ENCODE peak calls at places on chromosomes 13 and 19, in four cellular contexts. One of them, this sample, is unnamed.
A peak's percentile ranks its signal among the peaks of the same experiment; 100 is the strongest.

GRCh38 chr13:101018720-101019119 is 344.1 kb upstream of the TMTC4 start:
- DNase-seq in neuronal stem cell: no peak
- DNase-seq in H1: no peak
- DNase-seq in H9: no peak
- DNase-seq in this sample: peak; percentile 71

GRCh38 chr19:44820648-44821609 is 12.0 kb downstream of the BCAM start:
- DNase-seq in neuronal stem cell: no peak
- DNase-seq in H1: no peak
- DNase-seq in H9: no peak
- DNase-seq in this sample: no peak

GRCh38 chr13:111559612-111560423 is 239.4 kb downstream of the TEX29 start:
- DNase-seq in neuronal stem cell: no peak
- DNase-seq in H1: no peak
- DNase-seq in H9: no peak
- DNase-seq in this sample: no peak

GRCh38 chr13:44063881-44064280 is 184.2 kb downstream of the LACC1 start:
- DNase-seq in neuronal stem cell: no peak
- DNase-seq in H1: no peak
- DNase-seq in H9: no peak
- DNase-seq in this sample: no peak

GRCh38 chr13:30577381-30577780 is 40.3 kb upstream of the USPL1 start:
- DNase-seq in neuronal stem cell: no peak
- DNase-seq in H1: no peak
- DNase-seq in H9: no peak
- DNase-seq in this sample: peak; percentile 95

GRCh38 chr13:71290963-71291937 is 575.8 kb downstream of the DACH1 start:
- DNase-seq in neuronal stem cell: no peak
- DNase-seq in H1: no peak
- DNase-seq in H9: no peak
- DNase-seq in this sample: peak; percentile 1

GRCh38 chr19:41740415-41741243 is 14.7 kb upstream of the CEACAM6 start:
- DNase-seq in neuronal stem cell: no peak
- DNase-seq in H1: no peak
- DNase-seq in H9: no peak
- DNase-seq in this sample: no peak

GRCh38 chr19:18278521-18279265 is 2.7 kb downstream of the JUND start:
- DNase-seq in neuronal stem cell: no peak
- DNase-seq in H1: no peak
- DNase-seq in H9: no peak
- DNase-seq in this sample: no peak

GRCh38 chr13:50732712-50733111 is 110.8 kb downstream of the DLEU7 start:
- DNase-seq in neuronal stem cell: no peak
- DNase-seq in H1: no peak
- DNase-seq in H9: no peak
- DNase-seq in this sample: peak; percentile 19

GRCh38 chr19:1132625-1133383 is 29.0 kb downstream of the GPX4 start:
- DNase-seq in neuronal stem cell: no peak
- DNase-seq in H1: no peak
- DNase-seq in H9: no peak
- DNase-seq in this sample: no peak

GRCh38 chr13:34720618-34721017 is 221.5 kb upstream of the NBEA start:
- DNase-seq in neuronal stem cell: no peak
- DNase-seq in H1: no peak
- DNase-seq in H9: no peak
- DNase-seq in this sample: no peak

GRCh38 chr13:44637581-44637980 is 61.5 kb upstream of the TSC22D1 start:
- DNase-seq in neuronal stem cell: no peak
- DNase-seq in H1: no peak
- DNase-seq in H9: no peak
- DNase-seq in this sample: no peak

GRCh38 chr19:42529248-42529764 is 1.0 kb upstream of the CEACAM1 start:
- DNase-seq in neuronal stem cell: peak; percentile 41
- DNase-seq in H1: peak; percentile 49
- DNase-seq in H9: peak; percentile 80
- DNase-seq in this sample: peak; percentile 19

GRCh38 chr19:45468159-45468651 is 409 bp downstream of the FOSB start:
- DNase-seq in neuronal stem cell: no peak
- DNase-seq in H1: no peak
- DNase-seq in H9: no peak
- DNase-seq in this sample: no peak

GRCh38 chr19:54105796-54106195 is 3.1 kb downstream of the NDUFA3 start:
- DNase-seq in neuronal stem cell: no peak
- DNase-seq in H1: no peak
- DNase-seq in H9: no peak
- DNase-seq in this sample: no peak

GRCh38 chr13:69264362-69265334 is 843.0 kb upstream of the ATXN8OS start:
- DNase-seq in neuronal stem cell: no peak
- DNase-seq in H1: no peak
- DNase-seq in H9: no peak
- DNase-seq in this sample: no peak

GRCh38 chr13:46295531-46296464 is 84.1 kb downstream of the LRRC63 start:
- DNase-seq in neuronal stem cell: no peak
- DNase-seq in H1: no peak
- DNase-seq in H9: no peak
- DNase-seq in this sample: peak; percentile 83

GRCh38 chr13:33183431-33184130 is 102.0 kb downstream of the STARD13 start:
- DNase-seq in neuronal stem cell: no peak
- DNase-seq in H1: no peak
- DNase-seq in H9: no peak
- DNase-seq in this sample: peak; percentile 77

GRCh38 chr13:67224148-67224846 is 5.8 kb downstream of the PCDH9 start:
- DNase-seq in neuronal stem cell: peak; percentile 56
- DNase-seq in H1: peak; percentile 33
- DNase-seq in H9: peak; percentile 51
- DNase-seq in this sample: peak; percentile 82

GRCh38 chr19:48484931-48485612 is 15.9 kb downstream of the CYTH2 start:
- DNase-seq in neuronal stem cell: no peak
- DNase-seq in H1: no peak
- DNase-seq in H9: no peak
- DNase-seq in this sample: no peak

GRCh38 chr13:20803180-20803965 is 29.6 kb upstream of the EEF1AKMT1 start:
- DNase-seq in neuronal stem cell: no peak
- DNase-seq in H1: no peak
- DNase-seq in H9: no peak
- DNase-seq in this sample: no peak

GRCh38 chr19:15418112-15418587 is 638 bp downstream of the AKAP8L start:
- DNase-seq in neuronal stem cell: no peak
- DNase-seq in H1: no peak
- DNase-seq in H9: no peak
- DNase-seq in this sample: no peak

GRCh38 chr13:50415428-50415827 is 400.2 kb downstream of the KCNRG start:
- DNase-seq in neuronal stem cell: no peak
- DNase-seq in H1: no peak
- DNase-seq in H9: no peak
- DNase-seq in this sample: peak; percentile 42

GRCh38 chr19:23062921-23063320 is 53.9 kb upstream of the ZNF730 start:
- DNase-seq in neuronal stem cell: no peak
- DNase-seq in H1: no peak
- DNase-seq in H9: no peak
- DNase-seq in this sample: no peak

GRCh38 chr13:97254809-97255208 is 32.7 kb downstream of the MBNL2 start:
- DNase-seq in neuronal stem cell: no peak
- DNase-seq in H1: no peak
- DNase-seq in H9: no peak
- DNase-seq in this sample: peak; percentile 86

GRCh38 chr13:52085416-52085815 is 43.5 kb downstream of the NEK5 start:
- DNase-seq in neuronal stem cell: no peak
- DNase-seq in H1: no peak
- DNase-seq in H9: no peak
- DNase-seq in this sample: peak; percentile 86

GRCh38 chr13:79681069-79681468 is 200.1 kb downstream of the NDFIP2 start:
- DNase-seq in neuronal stem cell: no peak
- DNase-seq in H1: no peak
- DNase-seq in H9: no peak
- DNase-seq in this sample: no peak

GRCh38 chr19:42498387-42498786 is 29.9 kb downstream of the CEACAM1 start:
- DNase-seq in neuronal stem cell: no peak
- DNase-seq in H1: no peak
- DNase-seq in H9: no peak
- DNase-seq in this sample: no peak

GRCh38 chr13:43140985-43141384 is 117.6 kb downstream of the DNAJC15 start:
- DNase-seq in neuronal stem cell: no peak
- DNase-seq in H1: no peak
- DNase-seq in H9: no peak
- DNase-seq in this sample: no peak

DNA sequence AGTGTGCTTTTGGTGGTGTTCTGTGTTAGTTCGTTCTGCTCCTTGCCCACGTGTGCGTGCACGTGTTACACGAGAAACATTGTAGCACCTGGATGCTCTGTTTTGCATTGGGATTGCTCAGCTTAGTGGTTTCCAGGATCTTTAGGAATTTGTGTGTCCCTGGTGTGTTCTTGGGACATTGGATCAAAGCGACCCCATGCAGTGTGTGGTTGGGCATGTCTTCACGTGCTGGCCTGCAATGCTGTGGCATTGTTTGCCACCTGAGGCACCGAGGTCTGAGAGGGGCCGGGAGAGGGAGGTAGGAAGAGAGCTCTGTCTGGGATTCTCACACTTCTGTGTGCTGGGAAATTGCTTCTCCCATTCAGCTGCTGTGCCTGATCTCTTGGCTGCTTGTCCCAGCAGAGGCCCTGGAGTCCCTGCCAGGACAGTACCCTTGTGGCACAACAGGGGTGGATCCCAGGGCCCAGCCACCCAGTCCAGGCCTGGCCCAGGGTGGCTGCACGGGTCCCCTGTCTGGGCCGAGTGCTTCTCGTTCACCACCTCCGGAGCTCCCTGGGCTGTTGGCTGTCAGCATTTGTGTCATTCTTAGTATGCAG is 11.3 kb downstream of the PLEKHJ1 start:
- DNase-seq in neuronal stem cell: no peak
- DNase-seq in H1: no peak
- DNase-seq in H9: no peak
- DNase-seq in this sample: no peak
- H2AFZ ChIP-seq in neuronal stem cell: no peak overlapping the region
- H2AFZ ChIP-seq in H1: no peak overlapping the region
- H2AFZ ChIP-seq in H9: no peak overlapping the region
- H2AFZ ChIP-seq in this sample: no peak overlapping the region

DNA sequence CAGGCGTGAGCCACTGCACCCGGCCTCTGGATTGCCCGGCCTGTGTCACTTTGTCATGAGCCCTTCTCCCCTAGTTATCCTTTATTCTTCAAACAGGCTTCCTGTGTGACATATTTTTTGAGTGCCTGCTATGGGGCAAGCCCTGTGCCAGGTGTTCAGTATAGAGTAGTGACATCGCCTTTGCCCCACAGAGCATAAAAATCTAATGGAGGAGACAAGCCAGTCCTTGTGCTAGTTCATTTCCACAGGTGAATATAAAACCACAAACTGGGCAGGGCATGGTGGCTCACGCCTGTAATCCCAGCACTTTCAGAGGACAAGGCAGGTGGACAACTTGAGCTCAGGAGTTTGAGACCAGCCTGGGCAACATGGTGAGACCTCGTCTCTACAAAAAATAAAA is 43.2 kb downstream of the BBC3 start:
- DNase-seq in neuronal stem cell: no peak
- DNase-seq in H1: no peak
- DNase-seq in H9: no peak
- DNase-seq in this sample: no peak
- H2BK5ac ChIP-seq in neuronal stem cell: no peak overlapping the region
- H2BK5ac ChIP-seq in H1: no peak overlapping the region
- H2BK5ac ChIP-seq in H9: no peak overlapping the region
- H2BK5ac ChIP-seq in this sample: no peak overlapping the region

GRCh38 chr19:37079238-37079637 is 1.0 kb downstream of the ZNF420 start:
- DNase-seq in neuronal stem cell: no peak
- DNase-seq in H1: no peak
- DNase-seq in H9: no peak
- DNase-seq in this sample: no peak
- H2AFZ ChIP-seq in neuronal stem cell: no peak overlapping the region
- H2AFZ ChIP-seq in H1: peak overlapping the region; percentile 100
- H2AFZ ChIP-seq in H9: no peak overlapping the region
- H2AFZ ChIP-seq in this sample: no peak overlapping the region

DNA sequence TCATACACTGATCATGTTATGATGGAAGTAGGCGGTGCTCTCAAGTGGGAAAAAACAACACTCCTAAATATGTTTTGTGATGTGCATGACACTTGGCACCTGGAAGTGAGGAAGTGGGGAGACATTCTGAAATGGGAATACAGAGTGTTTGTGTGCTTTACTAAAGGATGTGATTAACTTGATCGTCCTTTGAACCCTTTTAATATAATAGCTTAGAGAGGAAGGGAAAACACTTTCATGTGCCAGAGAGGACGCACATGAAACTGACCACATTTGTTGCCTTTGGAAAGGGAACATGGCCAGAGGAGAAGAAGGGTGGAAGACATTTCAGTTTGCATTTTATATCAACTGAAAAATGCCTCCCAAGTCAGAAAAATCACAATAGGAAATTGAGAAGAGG is 31.4 kb downstream of the SMAD9 start:
- DNase-seq in neuronal stem cell: no peak
- DNase-seq in H1: no peak
- DNase-seq in H9: no peak
- DNase-seq in this sample: no peak
- H2BK5ac ChIP-seq in neuronal stem cell: no peak overlapping the region
- H2BK5ac ChIP-seq in H1: no peak overlapping the region
- H2BK5ac ChIP-seq in H9: no peak overlapping the region
- H2BK5ac ChIP-seq in this sample: no peak overlapping the region

GRCh38 chr13:102799544-102800144 is 725 bp downstream of the BIVM start:
- DNase-seq in neuronal stem cell: peak; percentile 20
- DNase-seq in H1: no peak
- DNase-seq in H9: peak; percentile 30
- DNase-seq in this sample: peak; percentile 5
- H2AFZ ChIP-seq in neuronal stem cell: peak overlapping the region; percentile 99
- H2AFZ ChIP-seq in H1: peak overlapping the region; percentile 92
- H2AFZ ChIP-seq in H9: no peak overlapping the region
- H2AFZ ChIP-seq in this sample: peak overlapping the region; percentile 100

DNA sequence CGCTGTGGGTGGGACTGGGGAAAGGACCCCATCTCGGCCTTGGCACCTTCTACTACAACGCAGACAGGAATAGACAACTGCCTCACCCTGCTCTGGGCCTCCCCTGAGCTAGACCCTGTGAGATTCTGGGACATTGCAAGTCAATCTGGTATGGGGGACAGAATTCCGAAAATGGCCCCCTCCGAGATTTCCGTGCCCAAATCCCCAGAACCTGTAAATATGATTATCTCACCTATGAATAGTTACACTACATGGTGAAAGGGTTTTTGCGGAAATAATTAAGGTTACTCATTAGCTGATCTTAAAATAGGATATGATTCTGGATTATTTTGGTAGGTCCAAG is 618 bp upstream of the ZBTB45 start:
- DNase-seq in neuronal stem cell: no peak
- DNase-seq in H1: no peak
- DNase-seq in H9: no peak
- DNase-seq in this sample: no peak
- H2BK5ac ChIP-seq in neuronal stem cell: peak overlapping the region; percentile 93
- H2BK5ac ChIP-seq in H1: peak overlapping the region; percentile 89
- H2BK5ac ChIP-seq in H9: no peak overlapping the region
- H2BK5ac ChIP-seq in this sample: peak overlapping the region; percentile 63

GRCh38 chr19:4304509-4305252 is at the start of gene FSD1:
- DNase-seq in neuronal stem cell: peak; percentile 80
- DNase-seq in H1: peak; percentile 39
- DNase-seq in H9: peak; percentile 84
- DNase-seq in this sample: peak; percentile 40
- H2AFZ ChIP-seq in neuronal stem cell: peak within 1 kb of the TSS; percentile 90
- H2AFZ ChIP-seq in H1: no peak within 1 kb of the TSS
- H2AFZ ChIP-seq in H9: no peak within 1 kb of the TSS
- H2AFZ ChIP-seq in this sample: peak within 1 kb of the TSS; percentile 79